ENCODE peak calls at places on chromosome 9, in ten cellular contexts. K is uterus; H is NCI-H1092 treated with DMSO at 0.1 percent for 48 hours; P is AG04450; U is stimulated activated CD4-positive, alpha-beta T cell treated with anti-CD3 and anti-CD28 coated beads, Interleukin-12 subunit alpha, Interleukin-12 subunit beta, amount 100 ng/mL, for 4 hours; Y is NCI-H2081 treated with DMSO at 0.1 percent for 48 hours; M is NCI-H526; B is activated gamma-delta T cell treated with Interleukin-2 at 50 U/mL for 16 hours; O is IMR-90; I is K562. S is an unnamed sample.

GRCh38 chr9:25003686-25004085 is 458.0 kb upstream of the IZUMO3 start:
- DNase-seq in I (no peak), O (no peak), Y (no peak), M (no peak), K (peak; percentile 3), P (no peak), U (no peak), B (no peak), H (no peak), S (no peak)

GRCh38 chr9:110738982-110739381 is 70.4 kb downstream of the MUSK start:
- DNase-seq in Y (no peak), M (no peak), I (no peak), U (no peak), P (no peak), H (no peak), O (peak; percentile 32), K (no peak), B (no peak), S (no peak)

GRCh38 chr9:91147079-91147708 is 214.5 kb downstream of the AUH start:
- DNase-seq in B (no peak), O (no peak), K (no peak), P (no peak), Y (no peak), U (no peak), M (no peak), I (no peak), H (no peak), S (no peak)

GRCh38 chr9:69535911-69536310 is 136.3 kb downstream of the APBA1 start:
- DNase-seq in O (peak; percentile 68), Y (no peak), I (no peak), H (no peak), U (no peak), B (no peak), P (no peak), M (no peak), K (no peak), S (no peak)

GRCh38 chr9:130233587-130233945 is 32.0 kb upstream of the HMCN2 start:
- DNase-seq in P (no peak), B (no peak), M (no peak), U (no peak), O (no peak), K (no peak), Y (no peak), I (no peak), H (no peak), S (no peak)

GRCh38 chr9:123348317-123348992 is 7.5 kb upstream of the CRB2 start:
- DNase-seq in K (no peak), O (no peak), M (no peak), H (no peak), B (no peak), I (no peak), Y (no peak), P (no peak), U (no peak), S (no peak)

GRCh38 chr9:137619240-137620090 is 660 bp downstream of the EHMT1 start:
- DNase-seq in U (no peak), K (no peak), O (peak; percentile 36), M (no peak), Y (no peak), P (no peak), H (peak; percentile 19), B (no peak), I (peak; percentile 52), S (no peak)

GRCh38 chr9:96116275-96117051 is 185.5 kb downstream of the HSD17B3 start:
- DNase-seq in Y (no peak), O (no peak), H (no peak), K (no peak), P (no peak), U (no peak), M (no peak), I (no peak), B (no peak), S (no peak)

GRCh38 chr9:116450378-116451139 is 236.5 kb upstream of the TRIM32 start:
- DNase-seq in O (peak; percentile 75), M (no peak), P (peak; percentile 51), U (no peak), K (no peak), H (no peak), Y (no peak), B (no peak), I (no peak), S (no peak)

GRCh38 chr9:77291714-77292113 is 114.4 kb downstream of the VPS13A start:
- DNase-seq in M (no peak), H (no peak), O (peak; percentile 33), U (no peak), Y (no peak), B (no peak), K (no peak), I (peak; percentile 25), P (no peak), S (no peak)

GRCh38 chr9:113454914-113455761 is 8.4 kb upstream of the RGS3 start:
- DNase-seq in P (peak; percentile 79), M (no peak), U (no peak), I (peak; percentile 83), O (peak; percentile 93), K (peak; percentile 50), B (no peak), Y (no peak), H (no peak), S (no peak)

GRCh38 chr9:3922846-3923245 is 377.0 kb downstream of the GLIS3 start:
- DNase-seq in K (no peak), O (no peak), U (no peak), M (no peak), B (no peak), P (no peak), I (no peak), Y (no peak), H (no peak), S (no peak)

GRCh38 chr9:33154368-33154767 is 12.8 kb downstream of the B4GALT1 start:
- DNase-seq in B (no peak), H (no peak), M (no peak), K (no peak), I (no peak), O (no peak), U (no peak), P (no peak), Y (no peak), S (no peak)

GRCh38 chr9:108282872-108283271 is 572.9 kb downstream of the ACTL7B start:
- DNase-seq in I (no peak), U (no peak), K (no peak), Y (no peak), P (no peak), H (no peak), B (no peak), O (peak; percentile 8), M (peak; percentile 2), S (no peak)

GRCh38 chr9:134243778-134244467 is 79.6 kb upstream of the RNU6ATAC start:
- DNase-seq in Y (no peak), I (no peak), U (peak; percentile 18), B (no peak), H (no peak), M (no peak), O (peak; percentile 59), K (no peak), P (peak; percentile 21), S (no peak)

GRCh38 chr9:109311731-109312130 is 9.1 kb downstream of the EPB41L4B start:
- DNase-seq in K (no peak), B (no peak), I (peak; percentile 21), M (peak; percentile 47), U (no peak), O (no peak), Y (no peak), P (no peak), H (peak; percentile 64), S (no peak)

GRCh38 chr9:98132806-98133631 is 14.0 kb upstream of the TRIM14 start:
- DNase-seq in B (no peak), Y (peak; percentile 78), K (no peak), P (no peak), I (no peak), H (peak; percentile 75), O (no peak), M (no peak), U (no peak), S (peak; percentile 74)

GRCh38 chr9:130480673-130481072 is 35.9 kb downstream of the ASS1 start:
- DNase-seq in O (no peak), Y (no peak), K (no peak), M (no peak), U (no peak), B (no peak), P (no peak), I (peak; percentile 74), H (no peak), S (no peak)

GRCh38 chr9:5787220-5787619 is 45.7 kb downstream of the ERMP1 start:
- DNase-seq in M (no peak), H (no peak), I (no peak), P (no peak), K (no peak), U (no peak), B (no peak), O (no peak), Y (no peak), S (no peak)